ENCODE peak calls at places on chromosomes 3 and 15, in six cellular contexts. One of them, this sample, is unnamed.

GRCh38 chr3:69959581-69959980 is 40.0 kb upstream of the SAMMSON start:
- DNase-seq in tibial nerve: no peak
- DNase-seq in right lobe of liver: no peak
- DNase-seq in endothelial cell of umbilical vein: no peak
- DNase-seq in stomach: no peak
- DNase-seq in body of pancreas: no peak
- DNase-seq in this sample: no peak

GRCh38 chr3:48695113-48695753 is 9.5 kb upstream of the NCKIPSD start:
- DNase-seq in endothelial cell of umbilical vein: peak; percentile 57
- DNase-seq in right lobe of liver: peak; percentile 58
- DNase-seq in stomach: peak; percentile 34
- DNase-seq in body of pancreas: no peak
- DNase-seq in tibial nerve: peak; percentile 68
- DNase-seq in this sample: no peak

GRCh38 chr15:64010719-64011118 is 35.6 kb downstream of the DAPK2 start:
- DNase-seq in tibial nerve: no peak
- DNase-seq in right lobe of liver: no peak
- DNase-seq in stomach: peak; percentile 72
- DNase-seq in body of pancreas: peak; percentile 77
- DNase-seq in endothelial cell of umbilical vein: peak; percentile 24
- DNase-seq in this sample: no peak

GRCh38 chr3:98612996-98613517 is 19.6 kb upstream of the CPOX start:
- DNase-seq in stomach: no peak
- DNase-seq in endothelial cell of umbilical vein: no peak
- DNase-seq in body of pancreas: no peak
- DNase-seq in tibial nerve: no peak
- DNase-seq in right lobe of liver: peak; percentile 53
- DNase-seq in this sample: no peak

GRCh38 chr15:69468241-69469121 is 15.9 kb downstream of the RPLP1 start:
- DNase-seq in right lobe of liver: no peak
- DNase-seq in tibial nerve: no peak
- DNase-seq in body of pancreas: no peak
- DNase-seq in endothelial cell of umbilical vein: no peak
- DNase-seq in stomach: peak; percentile 76
- DNase-seq in this sample: peak; percentile 40

GRCh38 chr3:61571516-61572336 is 10.4 kb downstream of the PTPRG start:
- DNase-seq in endothelial cell of umbilical vein: peak; percentile 73
- DNase-seq in body of pancreas: no peak
- DNase-seq in tibial nerve: no peak
- DNase-seq in right lobe of liver: no peak
- DNase-seq in stomach: no peak
- DNase-seq in this sample: no peak

GRCh38 chr3:56019490-56019889 is 448.8 kb downstream of the ERC2 start:
- DNase-seq in endothelial cell of umbilical vein: no peak
- DNase-seq in tibial nerve: no peak
- DNase-seq in right lobe of liver: no peak
- DNase-seq in body of pancreas: no peak
- DNase-seq in stomach: peak; percentile 80
- DNase-seq in this sample: no peak

GRCh38 chr3:9582332-9582731 is 28.7 kb upstream of the LHFPL4 start:
- DNase-seq in tibial nerve: no peak
- DNase-seq in endothelial cell of umbilical vein: no peak
- DNase-seq in stomach: no peak
- DNase-seq in body of pancreas: no peak
- DNase-seq in right lobe of liver: no peak
- DNase-seq in this sample: no peak

GRCh38 chr3:127371338-127371737 is 83.5 kb upstream of the PRR20G start:
- DNase-seq in body of pancreas: no peak
- DNase-seq in right lobe of liver: no peak
- DNase-seq in tibial nerve: no peak
- DNase-seq in endothelial cell of umbilical vein: no peak
- DNase-seq in stomach: no peak
- DNase-seq in this sample: no peak

GRCh38 chr3:119352863-119353527 is 58.8 kb downstream of the ARHGAP31 start:
- DNase-seq in stomach: no peak
- DNase-seq in endothelial cell of umbilical vein: peak; percentile 63
- DNase-seq in right lobe of liver: no peak
- DNase-seq in tibial nerve: no peak
- DNase-seq in body of pancreas: no peak
- DNase-seq in this sample: no peak

GRCh38 chr3:45807133-45807532 is 10.8 kb upstream of the SLC6A20 start:
- DNase-seq in tibial nerve: no peak
- DNase-seq in stomach: no peak
- DNase-seq in body of pancreas: no peak
- DNase-seq in right lobe of liver: no peak
- DNase-seq in endothelial cell of umbilical vein: no peak
- DNase-seq in this sample: peak; percentile 22

GRCh38 chr3:112676659-112677234 is 35.8 kb upstream of the CCDC80 start:
- DNase-seq in body of pancreas: no peak
- DNase-seq in endothelial cell of umbilical vein: peak; percentile 90
- DNase-seq in right lobe of liver: no peak
- DNase-seq in stomach: peak; percentile 50
- DNase-seq in tibial nerve: no peak
- DNase-seq in this sample: no peak

DNA sequence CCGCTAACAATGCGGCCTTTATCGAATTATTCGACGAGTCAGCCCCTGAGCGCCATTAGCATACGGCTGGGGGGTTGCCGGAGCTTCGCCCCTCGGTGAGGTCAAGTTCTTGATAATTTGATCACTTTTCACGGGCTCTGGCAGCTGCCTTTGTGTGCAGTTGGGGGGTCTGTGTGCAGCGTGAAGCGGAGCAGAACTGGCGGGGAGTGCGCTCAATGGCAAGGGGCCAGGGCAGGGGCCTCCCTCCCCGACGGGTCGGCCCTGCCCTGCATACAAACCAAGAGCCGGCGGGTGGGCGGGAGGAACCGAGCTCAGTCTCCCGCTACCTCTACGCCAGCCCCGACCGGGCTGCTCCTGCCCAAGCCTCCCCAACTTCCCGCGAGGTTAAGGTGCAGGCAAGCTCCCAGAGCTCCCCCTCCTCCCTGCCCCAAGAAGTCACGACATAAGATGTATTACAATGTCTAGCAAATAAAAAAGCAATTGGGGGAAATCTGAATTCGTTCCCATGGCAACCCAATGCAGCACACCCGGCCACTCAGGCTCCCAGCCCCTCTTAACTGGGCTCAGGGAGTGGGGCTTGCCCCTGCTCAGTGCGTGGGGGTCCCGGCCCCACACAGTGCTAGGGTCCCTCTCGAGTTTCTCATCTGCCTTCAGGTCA is 34.1 kb upstream of the POLG start:
- DNase-seq in right lobe of liver: no peak
- DNase-seq in tibial nerve: no peak
- DNase-seq in endothelial cell of umbilical vein: no peak
- DNase-seq in body of pancreas: no peak
- DNase-seq in stomach: no peak
- DNase-seq in this sample: no peak
- H3K27me3 ChIP-seq in right lobe of liver: peaks cover 69% of the 10 kb centered on the region
- H3K27me3 ChIP-seq in tibial nerve: no peaks in the 10 kb centered on the region
- H3K27me3 ChIP-seq in endothelial cell of umbilical vein: peaks cover 90% of the 10 kb centered on the region
- H3K27me3 ChIP-seq in body of pancreas: no peaks in the 10 kb centered on the region
- H3K27me3 ChIP-seq in stomach: peaks cover 100% of the 10 kb centered on the region
- H3K27me3 ChIP-seq in this sample: peaks cover 47% of the 10 kb centered on the region

DNA sequence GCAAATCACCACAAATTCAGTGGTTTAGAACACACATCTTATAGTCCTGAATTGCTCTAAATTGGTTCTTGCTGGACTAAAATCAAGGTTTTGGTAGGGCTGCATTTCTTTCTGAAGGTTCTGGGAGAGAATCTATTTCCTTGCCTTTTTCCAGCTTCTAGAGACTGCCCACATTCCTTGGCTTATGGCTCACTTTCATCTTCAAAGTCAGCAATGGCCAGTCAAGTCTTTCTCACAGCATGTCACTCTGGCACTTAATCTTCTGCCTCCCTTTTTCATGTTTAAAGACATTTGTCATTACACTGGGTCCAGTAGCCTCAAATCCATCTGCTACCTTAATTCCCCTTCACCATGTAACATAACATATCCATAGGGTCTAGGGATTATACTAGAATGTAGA is 149.0 kb downstream of the NEK10 start:
- DNase-seq in endothelial cell of umbilical vein: no peak
- DNase-seq in stomach: no peak
- DNase-seq in right lobe of liver: no peak
- DNase-seq in body of pancreas: no peak
- DNase-seq in tibial nerve: no peak
- DNase-seq in this sample: no peak
- TF ChIP-seq POLR2A in endothelial cell of umbilical vein: no peak
- TF ChIP-seq POLR2A in stomach: no peak
- TF ChIP-seq POLR2A in right lobe of liver: no peak
- TF ChIP-seq POLR2A in body of pancreas: no peak
- TF ChIP-seq POLR2A in tibial nerve: no peak
- TF ChIP-seq POLR2A in this sample: no peak

GRCh38 chr3:13629644-13630043 is 80.7 kb downstream of the FBLN2 start:
- DNase-seq in right lobe of liver: no peak
- DNase-seq in body of pancreas: no peak
- DNase-seq in tibial nerve: no peak
- DNase-seq in stomach: no peak
- DNase-seq in endothelial cell of umbilical vein: no peak
- DNase-seq in this sample: no peak
- H3K27me3 ChIP-seq in right lobe of liver: no peaks in the 10 kb centered on the region
- H3K27me3 ChIP-seq in body of pancreas: no peaks in the 10 kb centered on the region
- H3K27me3 ChIP-seq in tibial nerve: no peaks in the 10 kb centered on the region
- H3K27me3 ChIP-seq in stomach: no peaks in the 10 kb centered on the region
- H3K27me3 ChIP-seq in endothelial cell of umbilical vein: no peaks in the 10 kb centered on the region
- H3K27me3 ChIP-seq in this sample: no peaks in the 10 kb centered on the region

GRCh38 chr3:149638401-149639092 is 19.3 kb downstream of the WWTR1 start:
- DNase-seq in right lobe of liver: no peak
- DNase-seq in body of pancreas: no peak
- DNase-seq in tibial nerve: no peak
- DNase-seq in stomach: no peak
- DNase-seq in endothelial cell of umbilical vein: no peak
- DNase-seq in this sample: no peak
- TF ChIP-seq POLR2A in right lobe of liver: no peak
- TF ChIP-seq POLR2A in body of pancreas: no peak
- TF ChIP-seq POLR2A in tibial nerve: no peak
- TF ChIP-seq POLR2A in stomach: no peak
- TF ChIP-seq POLR2A in endothelial cell of umbilical vein: peak; percentile 20
- TF ChIP-seq POLR2A in this sample: no peak

DNA sequence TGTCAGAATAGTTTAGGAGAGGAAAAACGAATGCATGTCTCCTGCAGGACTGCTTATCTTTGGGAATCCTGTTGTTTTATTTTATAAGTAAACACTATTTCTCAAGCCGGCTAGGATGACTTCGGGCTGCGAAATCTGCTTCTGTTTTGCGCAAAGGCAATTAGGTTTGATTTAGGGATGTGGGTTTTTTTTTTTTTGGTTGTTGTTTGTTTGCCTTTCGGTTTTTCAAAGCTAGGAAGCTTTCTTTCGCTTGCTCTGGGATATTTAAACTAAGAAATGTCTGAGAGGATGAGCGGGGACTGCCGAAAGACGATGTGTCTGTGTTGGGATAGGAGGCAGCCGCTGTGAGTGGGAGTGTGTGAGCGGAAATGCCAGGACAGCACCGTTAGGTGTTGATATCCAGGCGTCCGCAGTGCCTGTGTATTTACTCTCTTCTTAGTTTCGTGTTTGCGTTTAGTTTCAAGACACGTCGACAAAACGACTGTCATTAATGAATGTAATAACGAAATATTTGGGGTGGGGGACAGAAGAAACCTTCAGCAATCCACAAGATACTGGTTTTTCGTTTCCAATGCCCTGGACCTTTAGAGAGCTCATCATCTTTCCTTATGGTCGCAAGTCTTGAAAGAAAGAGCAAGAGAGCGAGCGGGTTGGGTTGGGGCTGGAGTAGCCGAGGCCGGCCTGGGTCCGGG is 620 bp downstream of the ISL2 start:
- DNase-seq in right lobe of liver: no peak
- DNase-seq in endothelial cell of umbilical vein: peak; percentile 39
- DNase-seq in stomach: no peak
- DNase-seq in tibial nerve: no peak
- DNase-seq in body of pancreas: no peak
- DNase-seq in this sample: peak; percentile 83
- H3K27me3 ChIP-seq in right lobe of liver: peaks cover 72% of the 10 kb centered on the region
- H3K27me3 ChIP-seq in endothelial cell of umbilical vein: peaks cover 62% of the 10 kb centered on the region
- H3K27me3 ChIP-seq in stomach: peaks cover 96% of the 10 kb centered on the region
- H3K27me3 ChIP-seq in tibial nerve: peaks cover 16% of the 10 kb centered on the region
- H3K27me3 ChIP-seq in body of pancreas: peaks cover 3% of the 10 kb centered on the region
- H3K27me3 ChIP-seq in this sample: peaks cover 9% of the 10 kb centered on the region

DNA sequence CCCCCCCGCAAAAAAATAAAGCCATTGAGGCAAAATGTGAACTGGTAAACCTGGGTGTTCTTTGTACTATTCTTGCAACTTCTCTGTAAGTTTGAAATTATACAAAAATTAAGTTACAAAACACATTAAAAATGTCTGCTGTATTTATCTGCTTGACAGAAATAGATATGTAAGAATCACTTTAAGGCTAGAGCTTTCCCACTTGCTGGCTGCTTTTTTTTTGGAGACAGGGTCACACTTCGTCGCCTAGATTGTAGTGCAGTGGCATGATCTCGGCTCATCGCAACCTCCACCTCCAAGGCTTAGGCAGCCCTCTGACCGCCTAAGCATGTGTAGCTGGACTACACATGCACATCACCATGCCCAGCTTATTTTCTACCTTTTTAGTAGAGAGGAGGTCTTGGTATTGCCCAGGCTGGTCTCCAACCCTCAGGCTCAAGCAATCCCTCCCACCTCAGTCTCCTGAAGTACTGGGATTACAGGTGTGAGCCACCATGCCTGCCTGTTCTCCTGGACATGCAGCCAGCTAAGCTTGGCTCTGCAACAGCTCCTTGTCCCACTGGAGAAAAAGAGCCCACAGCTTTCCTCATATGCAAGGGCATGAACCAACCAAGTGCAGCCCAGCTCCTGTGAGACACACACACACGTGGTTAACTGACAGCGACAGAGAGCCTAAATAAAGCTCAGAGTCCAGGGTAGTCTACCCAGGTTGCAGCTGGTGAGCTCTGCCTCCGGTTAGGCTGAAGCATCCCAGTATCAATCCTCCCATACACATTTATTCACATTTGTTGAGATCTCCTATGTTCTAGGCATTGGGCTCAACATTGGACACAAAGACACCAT is 4.5 kb downstream of the RPS17 start:
- DNase-seq in right lobe of liver: no peak
- DNase-seq in tibial nerve: no peak
- DNase-seq in endothelial cell of umbilical vein: no peak
- DNase-seq in stomach: no peak
- DNase-seq in body of pancreas: no peak
- DNase-seq in this sample: no peak
- TF ChIP-seq POLR2A in right lobe of liver: no peak
- TF ChIP-seq POLR2A in tibial nerve: no peak
- TF ChIP-seq POLR2A in endothelial cell of umbilical vein: no peak
- TF ChIP-seq POLR2A in stomach: no peak
- TF ChIP-seq POLR2A in body of pancreas: no peak
- TF ChIP-seq POLR2A in this sample: no peak

DNA sequence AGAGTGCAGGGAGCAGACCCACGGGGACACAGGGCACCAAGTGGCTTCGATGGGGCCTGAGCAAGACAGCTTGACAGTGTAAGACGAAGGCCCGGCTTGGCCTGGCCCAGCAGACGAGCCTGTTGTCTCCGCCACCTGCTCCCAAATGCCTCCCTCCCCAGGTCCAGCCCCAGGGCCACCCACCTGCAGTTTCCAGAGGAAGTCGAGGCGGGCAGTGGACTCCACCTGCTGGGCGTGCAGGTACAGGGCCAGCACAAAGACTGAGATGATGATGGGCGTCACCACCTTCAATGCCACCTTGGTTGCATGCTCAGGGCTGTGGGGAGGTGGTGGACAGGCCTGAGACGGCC is 94.1 kb downstream of the SEC22A start:
- DNase-seq in right lobe of liver: peak; percentile 40
- DNase-seq in endothelial cell of umbilical vein: no peak
- DNase-seq in body of pancreas: no peak
- DNase-seq in stomach: no peak
- DNase-seq in tibial nerve: no peak
- DNase-seq in this sample: no peak
- H3K27me3 ChIP-seq in right lobe of liver: no peaks in the 10 kb centered on the region
- H3K27me3 ChIP-seq in endothelial cell of umbilical vein: no peaks in the 10 kb centered on the region
- H3K27me3 ChIP-seq in body of pancreas: no peaks in the 10 kb centered on the region
- H3K27me3 ChIP-seq in stomach: peaks cover 9% of the 10 kb centered on the region
- H3K27me3 ChIP-seq in tibial nerve: no peaks in the 10 kb centered on the region
- H3K27me3 ChIP-seq in this sample: no peaks in the 10 kb centered on the region

GRCh38 chr15:65530318-65531111 is at the start of gene HACD3:
- DNase-seq in tibial nerve: peak; percentile 64
- DNase-seq in body of pancreas: peak; percentile 86
- DNase-seq in stomach: peak; percentile 90
- DNase-seq in right lobe of liver: peak; percentile 89
- DNase-seq in endothelial cell of umbilical vein: peak; percentile 84
- DNase-seq in this sample: no peak
- TF ChIP-seq POLR2A in tibial nerve: no peak
- TF ChIP-seq POLR2A in body of pancreas: peak; percentile 59
- TF ChIP-seq POLR2A in stomach: no peak
- TF ChIP-seq POLR2A in right lobe of liver: peak; percentile 64
- TF ChIP-seq POLR2A in endothelial cell of umbilical vein: peak; percentile 73
- TF ChIP-seq POLR2A in this sample: no peak

This sample was measured in vagina.